ENCODE peak calls at places on chromosomes 11 and 22, in four cellular contexts. X is HCT116, N is K562, L is GM12878. I is an unnamed sample.
A peak's percentile ranks its signal among the peaks of the same experiment; 100 is the strongest.

GRCh38 chr11:114059278-114059983 is at the start of gene ZBTB16:
- DNase-seq in N (peak; percentile 66), L (no peak), X (no peak), I (no peak)

GRCh38 chr11:100918551-100919500 is 210.8 kb downstream of the PGR start:
- DNase-seq in X (no peak), L (no peak), N (no peak), I (peak; percentile 95)

GRCh38 chr11:72641900-72642814 is 32.1 kb downstream of the PDE2A start:
- DNase-seq in L (no peak), N (peak; percentile 89), X (no peak), I (peak; percentile 91)

GRCh38 chr11:34654491-34655334 is 33.8 kb downstream of the EHF start:
- DNase-seq in L (no peak), N (no peak), X (peak; percentile 81), I (no peak)

GRCh38 chr22:50569896-50570535 is 7.3 kb upstream of the SYCE3 start:
- DNase-seq in L (no peak), X (no peak), N (no peak), I (no peak)

GRCh38 chr22:44906248-44906936 is 103.4 kb downstream of the PHF21B start:
- DNase-seq in N (no peak), L (no peak), X (no peak), I (no peak)

GRCh38 chr11:47514825-47515647 is 37.9 kb downstream of the CELF1 start:
- DNase-seq in N (peak; percentile 40), L (no peak), X (no peak), I (no peak)

GRCh38 chr11:47981667-47982404 is 1.5 kb downstream of the PTPRJ start:
- DNase-seq in N (no peak), X (no peak), L (no peak), I (no peak)

GRCh38 chr11:94049351-94049750 is 28.2 kb downstream of the HEPHL1 start:
- DNase-seq in X (no peak), N (no peak), L (no peak), I (no peak)

GRCh38 chr11:117458275-117459120 is 130.8 kb downstream of the CEP164 start:
- DNase-seq in X (no peak), L (no peak), N (no peak), I (no peak)

GRCh38 chr11:67102664-67103063 is 16.4 kb upstream of the KDM2A start:
- DNase-seq in X (no peak), L (no peak), N (no peak), I (no peak)

GRCh38 chr22:49965291-49966040 is 4.9 kb downstream of the PIM3 start:
- DNase-seq in N (no peak), L (no peak), X (no peak), I (no peak)

GRCh38 chr11:134139873-134140331 is 71.0 kb downstream of the JAM3 start:
- DNase-seq in L (peak; percentile 25), N (peak; percentile 41), X (peak; percentile 62), I (peak; percentile 91)

GRCh38 chr11:11244470-11245080 is 108.5 kb downstream of the CSNK2A3 start:
- DNase-seq in N (no peak), L (no peak), X (no peak), I (no peak)

GRCh38 chr22:31036671-31037550 is 44.2 kb upstream of the SMTN start:
- DNase-seq in L (no peak), N (no peak), X (no peak), I (peak; percentile 82)

GRCh38 chr11:63489879-63490278 is 1.1 kb downstream of the PLAAT5 start:
- DNase-seq in X (no peak), N (no peak), L (no peak), I (no peak)

GRCh38 chr11:83493918-83494317 is 207.8 kb upstream of the CCDC90B start:
- DNase-seq in N (no peak), X (no peak), L (no peak), I (peak; percentile 62)

GRCh38 chr22:39144101-39144815 is 8.2 kb downstream of the CBX7 start:
- DNase-seq in L (peak; percentile 56), X (no peak), N (no peak), I (no peak)

GRCh38 chr11:88420165-88420781 is 82.7 kb upstream of the CTSC start:
- DNase-seq in X (no peak), L (no peak), N (peak; percentile 20), I (peak; percentile 22)

GRCh38 chr22:23781533-23781932 is 5.2 kb upstream of the SMARCB1 start:
- DNase-seq in L (no peak), X (no peak), N (peak; percentile 37), I (no peak)

GRCh38 chr11:78647986-78648875 is 73.6 kb upstream of the NARS2 start:
- DNase-seq in X (no peak), L (no peak), N (no peak), I (no peak)

GRCh38 chr22:38859581-38860290 is 12.3 kb downstream of the CBX6 start:
- DNase-seq in N (no peak), L (no peak), X (no peak), I (no peak)

GRCh38 chr11:10208045-10208674 is 85.9 kb downstream of the SBF2 start:
- DNase-seq in X (peak; percentile 58), L (peak; percentile 32), N (peak; percentile 40), I (peak; percentile 49)

GRCh38 chr11:130671801-130672700 is 223.6 kb downstream of the ADAMTS15 start:
- DNase-seq in X (no peak), N (no peak), L (no peak), I (peak; percentile 54)

GRCh38 chr22:37018086-37018814 is 997 bp downstream of the TST start:
- DNase-seq in N (no peak), X (no peak), L (no peak), I (no peak)
- TF ChIP-seq JUND in N (no peak), X (no peak), L (no peak), I (no peak)

GRCh38 chr22:24883426-24883825 is 63.1 kb downstream of the LHFPL7 start:
- DNase-seq in N (no peak), X (no peak), L (no peak), I (no peak)

GRCh38 chr22:24887260-24887659 is 59.2 kb downstream of the LHFPL7 start:
- DNase-seq in L (no peak), X (no peak), N (no peak), I (no peak)
- TF ChIP-seq JUND in L (no peak), X (no peak), N (no peak), I (no peak)

DNA sequence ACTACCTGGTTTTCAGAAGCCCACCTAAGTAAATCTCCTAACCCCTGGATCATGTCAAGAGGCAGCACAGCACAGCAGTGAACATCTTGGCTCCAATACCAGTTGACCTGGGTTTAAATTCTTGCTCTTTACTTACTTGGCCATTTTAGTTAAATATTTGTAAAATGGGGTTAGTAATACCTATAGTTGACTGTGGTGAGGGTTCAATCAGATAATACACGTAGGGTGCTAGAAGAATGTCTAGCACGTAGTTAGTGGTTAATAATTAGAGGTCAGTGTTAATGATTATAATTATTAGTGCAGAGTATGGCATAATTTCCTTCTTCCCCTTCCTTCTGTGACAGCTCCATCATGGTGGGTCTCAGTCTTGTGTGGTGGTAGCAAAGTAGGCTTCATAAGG is 520.8 kb downstream of the INSC start:
- DNase-seq in L (no peak), N (no peak), X (no peak), I (no peak)
- TF ChIP-seq JUND in L (no peak), N (no peak), X (no peak), I (no peak)

GRCh38 chr11:17543574-17544180 is 539 bp downstream of the USH1C start:
- DNase-seq in N (no peak), L (no peak), X (no peak), I (no peak)
- TF ChIP-seq JUND in N (no peak), L (no peak), X (no peak), I (no peak)

GRCh38 chr11:111878385-111878765 is 590 bp downstream of the FDXACB1 start:
- DNase-seq in L (no peak), X (peak; percentile 3), N (no peak), I (peak; percentile 18)
- TF ChIP-seq JUND in L (no peak), X (peak; percentile 12), N (no peak), I (no peak)

DNA sequence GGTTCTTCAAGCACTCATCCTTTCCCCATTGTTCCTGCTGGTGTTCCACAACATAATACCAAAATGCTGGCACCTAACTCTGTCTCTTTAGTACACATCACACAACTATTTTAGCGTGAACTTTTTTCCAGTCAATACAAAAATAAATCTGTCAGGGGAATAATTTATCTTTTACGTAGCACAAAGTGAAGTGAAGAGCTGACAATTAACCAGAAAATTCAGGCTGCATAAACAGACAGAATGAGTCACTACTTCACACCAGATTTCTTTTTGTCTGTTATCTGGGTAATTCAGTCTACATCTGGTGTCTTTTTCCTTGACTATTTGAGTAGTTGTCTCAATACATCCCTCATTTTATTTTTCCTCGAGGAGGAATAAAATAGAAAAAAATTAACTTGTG is 7.9 kb upstream of the ETS1 start:
- DNase-seq in N (no peak), L (no peak), X (no peak), I (no peak)
- TF ChIP-seq JUND in N (no peak), L (no peak), X (no peak), I (no peak)